ENCODE peak calls at places on chromosomes 11 and 22, in five cellular contexts. L is tibial artery, G is GM23248, W is mammary epithelial cell, P is prostate gland. C is an unnamed sample. For H3K9me3, the result is how much of the 10 kb centered on the place peaks cover.

GRCh38 chr22:31160328-31160978 is 471 bp downstream of the RNF185 start:
- DNase-seq in L (peak), G (peak), W (no peak), P (peak), C (no peak)

GRCh38 chr11:68780829-68781228 is 29.5 kb upstream of the TESMIN start:
- DNase-seq in L (no peak), G (no peak), W (no peak), P (no peak), C (no peak)

GRCh38 chr11:130314184-130314748 is 451 bp downstream of the ZBTB44 start:
- DNase-seq in L (peak), G (peak), W (peak), P (peak), C (peak)

GRCh38 chr11:113184498-113184897 is 129.9 kb upstream of the TTC12 start:
- DNase-seq in L (no peak), G (peak), W (peak), P (no peak), C (peak)

GRCh38 chr11:69816671-69817070 is 2.5 kb downstream of the FGF3 start:
- DNase-seq in L (no peak), G (no peak), W (no peak), P (no peak), C (no peak)

GRCh38 chr22:50563410-50564160 is 866 bp upstream of the SYCE3 start:
- DNase-seq in L (no peak), G (peak), W (no peak), P (no peak), C (no peak)

GRCh38 chr11:128653828-128654231 is 40.0 kb upstream of the FLI1 start:
- DNase-seq in L (peak), G (peak), W (peak), P (peak), C (peak)

GRCh38 chr11:18203723-18204122 is 31.1 kb downstream of the MRGPRX4 start:
- DNase-seq in L (no peak), G (peak), W (no peak), P (no peak), C (no peak)

GRCh38 chr11:111349191-111349695 is 29.8 kb downstream of the POU2AF1 start:
- DNase-seq in L (no peak), G (no peak), W (no peak), P (no peak), C (no peak)

GRCh38 chr22:36211237-36211881 is 9.8 kb upstream of the APOL4 start:
- DNase-seq in L (peak), G (no peak), W (no peak), P (no peak), C (peak)

GRCh38 chr22:30562391-30562790 is 12.1 kb downstream of the GAL3ST1 start:
- DNase-seq in L (no peak), G (no peak), W (peak), P (no peak), C (no peak)

GRCh38 chr11:134343646-134344045 is 11.9 kb downstream of the GLB1L2 start:
- DNase-seq in L (no peak), G (no peak), W (no peak), P (no peak), C (no peak)

GRCh38 chr11:61163714-61164609 is 2.7 kb upstream of the VPS37C start:
- DNase-seq in L (no peak), G (no peak), W (no peak), P (no peak), C (no peak)

GRCh38 chr11:105713696-105714095 is 103.8 kb downstream of the GRIA4 start:
- DNase-seq in L (no peak), G (no peak), W (no peak), P (no peak), C (no peak)

GRCh38 chr11:14342906-14343305 is 16.1 kb downstream of the RRAS2 start:
- DNase-seq in L (no peak), G (peak), W (no peak), P (no peak), C (no peak)

GRCh38 chr11:108614086-108614485 is 20.5 kb upstream of the EXPH5 start:
- DNase-seq in L (no peak), G (no peak), W (no peak), P (no peak), C (no peak)

GRCh38 chr22:35892192-35892591 is 136.4 kb downstream of the RBFOX2 start:
- DNase-seq in L (no peak), G (peak), W (peak), P (no peak), C (no peak)

GRCh38 chr11:80462211-80462610 is 1021.4 kb upstream of the TENM4 start:
- DNase-seq in L (no peak), G (no peak), W (peak), P (no peak), C (no peak)

GRCh38 chr11:90468923-90469322 is 246.1 kb upstream of the CHORDC1 start:
- DNase-seq in L (no peak), G (peak), W (peak), P (no peak), C (no peak)

GRCh38 chr11:128521697-128522062 is 65.7 kb downstream of the ETS1 start:
- DNase-seq in L (no peak), G (peak), W (no peak), P (no peak), C (no peak)

GRCh38 chr22:40965936-40966557 is 14.9 kb downstream of the RBX1 start:
- DNase-seq in L (no peak), G (no peak), W (no peak), P (peak), C (no peak)

GRCh38 chr11:10488121-10488580 is 33.1 kb downstream of the AMPD3 start:
- DNase-seq in L (no peak), G (no peak), W (peak), P (peak), C (no peak)

GRCh38 chr11:68503281-68503687 is 42.7 kb downstream of the PPP6R3 start:
- DNase-seq in L (no peak), G (no peak), W (no peak), P (no peak), C (no peak)

DNA sequence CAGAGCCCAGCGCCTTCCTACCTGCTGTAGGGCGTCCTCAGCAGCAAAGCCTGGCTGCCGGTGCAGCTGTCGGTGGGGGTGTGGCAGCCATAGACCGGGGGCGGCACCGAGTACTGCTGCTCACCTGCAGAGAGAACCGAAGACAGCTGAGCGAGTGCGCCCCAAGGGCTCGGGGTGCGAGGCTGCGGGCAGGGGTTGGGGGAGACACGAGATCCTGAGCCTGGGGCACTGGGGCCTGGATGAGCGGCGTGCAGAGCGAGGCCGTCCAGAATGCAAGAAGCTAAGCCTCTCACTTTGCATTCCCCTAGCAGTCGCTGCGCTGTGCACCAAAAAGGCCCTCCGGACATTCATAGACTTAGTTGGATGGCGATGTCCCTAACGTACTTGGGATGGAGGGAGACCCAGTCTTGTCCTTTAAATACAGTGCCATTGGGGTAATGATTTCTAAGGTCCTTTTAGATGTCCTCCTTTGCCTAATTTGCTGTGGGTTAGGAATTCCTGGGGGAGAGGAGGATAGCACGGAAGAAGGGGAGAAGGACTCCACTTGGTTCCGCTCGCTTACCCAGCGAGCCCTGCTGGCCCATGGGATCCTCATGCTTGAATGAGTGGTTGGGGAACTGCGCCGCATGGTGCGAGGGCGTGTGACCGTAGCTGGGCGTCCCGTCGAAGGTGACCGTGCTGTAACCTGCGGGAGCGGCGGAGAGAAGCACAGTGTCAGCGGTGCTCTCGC is 7.2 kb downstream of the WT1 start:
- DNase-seq in L (no peak), G (no peak), W (no peak), P (no peak), C (no peak)
- H3K9me3 ChIP-seq in L (under half), G (under half), W (under half), P (under half), C (under half)

DNA sequence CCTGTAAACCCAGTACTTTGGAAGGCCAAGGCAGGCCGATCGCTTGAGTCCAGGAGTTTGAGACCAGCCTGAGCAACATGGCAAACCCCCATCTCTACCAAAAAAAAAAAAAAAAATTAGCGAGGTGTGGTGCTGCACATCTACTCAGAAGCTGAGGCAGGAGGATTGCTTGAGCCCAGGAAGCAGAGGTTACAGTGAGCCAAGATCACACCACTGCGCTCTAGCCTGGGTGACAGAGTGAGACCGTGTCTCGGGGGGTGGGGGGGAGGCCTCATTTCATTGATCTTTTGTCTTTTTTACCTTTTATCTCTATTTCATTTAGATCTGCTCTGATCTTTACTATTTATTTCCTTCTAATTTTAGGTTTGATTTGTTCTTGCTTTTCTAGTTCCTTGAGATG is 51.8 kb downstream of the KCNQ1OT1 start:
- DNase-seq in L (no peak), G (no peak), W (no peak), P (no peak), C (no peak)
- H3K9me3 ChIP-seq in L (half or more), G (under half), W (under half), P (under half), C (half or more)

GRCh38 chr11:971731-972365 is 46.2 kb downstream of the AP2A2 start:
- DNase-seq in L (no peak), G (no peak), W (no peak), P (no peak), C (no peak)

GRCh38 chr11:969651-970205 is 44.1 kb downstream of the AP2A2 start:
- DNase-seq in L (no peak), G (no peak), W (no peak), P (no peak), C (no peak)

GRCh38 chr11:968822-969221 is 43.2 kb downstream of the AP2A2 start:
- DNase-seq in L (no peak), G (no peak), W (no peak), P (no peak), C (no peak)

GRCh38 chr11:971092-971690 is 45.5 kb downstream of the AP2A2 start:
- DNase-seq in L (no peak), G (no peak), W (no peak), P (no peak), C (no peak)

GRCh38 chr11:970319-970871 is 44.7 kb downstream of the AP2A2 start:
- DNase-seq in L (no peak), G (no peak), W (no peak), P (no peak), C (no peak)
- H3K9me3 ChIP-seq in L (under half), G (under half), W (under half), P (under half), C (under half)

GRCh38 chr11:86431258-86431657 is 56.6 kb downstream of the CCDC81 start:
- DNase-seq in L (no peak), G (no peak), W (no peak), P (no peak), C (no peak)
- H3K9me3 ChIP-seq in L (under half), G (under half), W (under half), P (under half), C (under half)

DNA sequence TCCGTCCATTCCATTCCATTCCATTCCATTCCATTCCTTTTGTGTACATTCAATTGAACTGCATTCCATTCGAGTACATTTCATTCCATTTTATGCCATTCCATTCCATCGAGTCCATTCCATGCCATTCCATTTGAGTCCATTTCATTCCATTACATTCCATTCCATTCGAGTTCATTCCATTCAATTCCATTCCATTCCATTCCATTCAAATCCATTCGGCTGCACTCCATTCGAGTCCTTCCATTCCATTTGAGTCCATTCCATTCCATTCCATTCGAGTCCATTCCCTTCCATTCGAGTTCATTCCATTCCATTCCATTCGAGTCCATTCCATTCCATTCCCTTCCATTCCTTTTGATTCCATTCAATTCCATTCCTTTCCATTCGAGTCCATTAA is 4800.6 kb upstream of the OR11H1 start:
- DNase-seq in L (no peak), G (no peak), W (no peak), P (no peak), C (no peak)
- H3K9me3 ChIP-seq in L (under half), G (under half), W (half or more), P (under half), C (under half)

DNA sequence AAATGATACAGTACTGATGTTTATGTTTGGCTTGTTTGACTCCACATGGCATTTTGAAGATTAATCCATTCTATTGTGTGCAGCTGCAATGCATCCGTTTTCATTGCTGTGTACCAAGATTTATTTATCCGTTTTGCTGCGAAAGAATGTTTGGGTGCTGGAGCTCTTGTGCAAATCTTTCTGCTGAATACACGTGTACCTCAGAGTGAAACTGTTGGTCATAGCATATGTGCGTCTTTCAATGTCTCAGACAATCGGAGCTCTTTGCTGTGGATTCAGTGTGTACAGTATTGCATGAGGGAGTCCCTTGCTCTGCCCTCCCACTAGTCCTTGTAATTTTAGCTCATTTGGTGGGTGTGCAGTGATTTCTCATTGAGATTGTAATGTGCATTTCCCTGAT is 545.4 kb downstream of the TBC1D22A start:
- DNase-seq in L (no peak), G (no peak), W (no peak), P (no peak), C (no peak)
- H3K9me3 ChIP-seq in L (under half), G (under half), W (under half), P (under half), C (under half)

GRCh38 chr22:11628651-11629511 is 3899.1 kb upstream of the OR11H1 start:
- DNase-seq in L (no peak), G (no peak), W (no peak), P (no peak), C (no peak)

GRCh38 chr22:11626422-11626773 is 3901.6 kb upstream of the OR11H1 start:
- DNase-seq in L (no peak), G (no peak), W (no peak), P (no peak), C (no peak)

GRCh38 chr22:11627436-11627797 is 3900.6 kb upstream of the OR11H1 start:
- DNase-seq in L (no peak), G (no peak), W (no peak), P (no peak), C (no peak)

GRCh38 chr22:11627798-11628650 is 3900.0 kb upstream of the OR11H1 start:
- DNase-seq in L (no peak), G (no peak), W (no peak), P (no peak), C (peak)

DNA sequence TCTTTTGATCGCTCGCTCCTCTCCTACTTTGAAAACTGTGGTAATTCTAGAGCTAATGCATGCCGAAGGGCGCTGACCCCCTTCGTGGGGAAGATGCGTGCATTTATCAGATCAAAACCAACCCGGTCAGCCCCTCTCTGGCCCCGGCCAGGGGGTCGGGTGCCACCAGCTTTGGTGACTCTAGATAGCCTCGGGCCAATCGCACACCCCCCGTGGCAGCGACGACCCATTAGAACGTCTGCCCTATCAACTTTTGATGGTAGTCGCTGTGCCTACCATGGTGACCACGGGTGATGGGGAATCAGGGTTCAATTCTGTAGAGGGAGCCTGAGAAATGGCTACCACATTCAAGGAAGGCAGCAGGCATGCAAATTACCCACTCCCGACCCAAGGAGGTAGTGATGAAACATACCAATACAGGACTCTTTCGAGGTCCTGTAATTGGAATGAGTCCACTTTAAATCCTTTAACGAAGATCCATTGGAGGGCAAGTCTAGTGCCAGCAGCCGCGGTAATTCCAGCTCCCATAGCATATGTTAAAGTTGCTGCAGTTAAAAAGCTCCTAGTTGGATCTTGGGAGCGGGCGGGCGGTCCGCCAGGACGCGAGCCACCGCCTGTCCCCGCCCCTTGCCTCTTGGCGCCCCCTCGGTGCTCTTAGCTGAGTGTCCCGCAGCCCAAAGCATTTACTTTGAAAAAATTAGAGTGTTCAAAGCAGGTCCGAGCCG is 3898.2 kb upstream of the OR11H1 start:
- DNase-seq in L (no peak), G (no peak), W (no peak), P (no peak), C (no peak)
- H3K9me3 ChIP-seq in L (half or more), G (under half), W (under half), P (under half), C (under half)

GRCh38 chr11:3357302-3357701 is 21.6 kb downstream of the ZNF195 start:
- DNase-seq in L (no peak), G (no peak), W (no peak), P (no peak), C (no peak)

GRCh38 chr11:3356858-3357257 is 22.1 kb downstream of the ZNF195 start:
- DNase-seq in L (no peak), G (no peak), W (no peak), P (no peak), C (no peak)

GRCh38 chr11:3357994-3358676 is 20.8 kb downstream of the ZNF195 start:
- DNase-seq in L (no peak), G (no peak), W (no peak), P (no peak), C (no peak)

DNA sequence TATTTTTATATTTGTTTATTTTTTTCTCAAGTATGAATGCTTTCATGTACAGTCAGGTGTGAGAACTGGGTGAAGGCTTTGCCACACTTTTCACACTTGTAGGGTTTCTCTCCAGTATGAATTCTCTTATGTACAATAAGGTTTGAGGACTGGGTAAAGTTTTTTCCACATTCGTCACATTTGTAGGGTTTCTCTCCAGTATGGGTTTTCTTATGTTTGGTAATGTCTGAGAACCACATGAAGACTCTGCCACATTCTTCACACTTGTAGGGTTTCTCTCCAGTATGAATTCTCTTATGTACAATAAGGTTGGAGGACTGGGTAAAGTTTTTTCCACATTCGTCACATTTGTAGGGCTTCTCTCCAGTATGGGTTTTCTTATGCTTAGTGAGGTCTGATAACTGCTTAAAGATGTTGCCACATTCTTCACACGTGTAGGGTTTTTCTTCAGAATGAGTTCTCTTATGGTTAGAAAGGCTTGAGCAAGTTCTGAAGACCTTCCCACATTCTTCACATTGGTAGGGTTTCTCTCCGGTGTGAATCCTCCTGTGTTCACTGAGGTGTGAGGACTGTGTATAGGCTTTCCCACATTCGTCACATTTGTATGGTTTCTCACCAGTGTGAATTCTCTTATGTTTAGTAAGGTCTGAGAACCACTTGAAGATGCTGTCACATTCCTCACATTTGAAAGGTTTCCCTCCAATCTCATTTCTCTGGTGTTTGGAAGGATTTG is 19.7 kb downstream of the ZNF195 start:
- DNase-seq in L (no peak), G (no peak), W (no peak), P (no peak), C (no peak)
- H3K9me3 ChIP-seq in L (under half), G (under half), W (half or more), P (under half), C (half or more)